ENCODE peak calls at places on chromosomes 5 and 9, in seven cellular contexts. Z is adrenal gland, J is endothelial cell, E is RWPE1, X is GM13976, B is K562, V is uterus. H is an unnamed sample.

GRCh38 chr5:84382363-84383295 is 2.1 kb downstream of the EDIL3 start:
- DNase-seq in V (peak), Z (peak), E (peak), X (peak), B (no peak), J (peak), H (peak)

GRCh38 chr5:56759521-56759920 is 55.8 kb upstream of the MAP3K1 start:
- DNase-seq in E (no peak), Z (peak), X (no peak), J (no peak), B (no peak), V (no peak), H (no peak)

GRCh38 chr5:97876272-97876671 is 693.2 kb upstream of the RIOK2 start:
- DNase-seq in J (no peak), E (no peak), Z (no peak), B (no peak), X (no peak), V (no peak), H (no peak)

GRCh38 chr9:35070823-35071813 is 1.3 kb downstream of the VCP start:
- DNase-seq in X (no peak), Z (peak), J (no peak), E (peak), V (no peak), B (peak), H (no peak)

GRCh38 chr9:79764377-79764776 is 192.6 kb downstream of the TLE4 start:
- DNase-seq in B (no peak), V (peak), E (peak), X (no peak), Z (no peak), J (no peak), H (no peak)

GRCh38 chr5:34898258-34898895 is 16.9 kb downstream of the RAD1 start:
- DNase-seq in E (peak), X (peak), V (peak), B (peak), J (peak), Z (peak), H (peak)

GRCh38 chr5:79122963-79123362 is 11.4 kb downstream of the BHMT start:
- DNase-seq in J (no peak), E (no peak), X (no peak), Z (no peak), B (no peak), V (no peak), H (no peak)

GRCh38 chr9:94826044-94826443 is 99.5 kb downstream of the AOPEP start:
- DNase-seq in E (no peak), J (no peak), Z (no peak), B (no peak), V (no peak), X (no peak), H (no peak)

GRCh38 chr5:38450627-38451371 is 105.6 kb downstream of the LIFR start:
- DNase-seq in Z (no peak), X (no peak), E (no peak), J (no peak), V (no peak), B (no peak), H (no peak)

GRCh38 chr5:61327761-61328753 is 4.0 kb upstream of the ZSWIM6 start:
- DNase-seq in E (peak), V (no peak), Z (no peak), X (peak), B (peak), J (no peak), H (no peak)

GRCh38 chr5:63032343-63032742 is 453.7 kb downstream of the LRRC70 start:
- DNase-seq in E (no peak), B (peak), V (no peak), Z (no peak), X (no peak), J (no peak), H (no peak)

GRCh38 chr9:77751341-77752091 is 103.4 kb upstream of the GNA14 start:
- DNase-seq in B (peak), X (peak), J (peak), E (peak), V (no peak), Z (no peak), H (peak)

GRCh38 chr9:131406567-131407436 is 12.9 kb downstream of the PRRC2B start:
- DNase-seq in Z (no peak), B (no peak), E (no peak), V (no peak), J (no peak), X (no peak), H (no peak)

GRCh38 chr9:130189840-130190239 is 17.6 kb downstream of the NCS1 start:
- DNase-seq in E (no peak), V (no peak), B (no peak), X (no peak), J (no peak), Z (no peak), H (no peak)

GRCh38 chr9:132506907-132507669 is 75.3 kb upstream of the BARHL1 start:
- DNase-seq in B (no peak), Z (no peak), E (no peak), X (no peak), V (no peak), J (no peak), H (no peak)

GRCh38 chr9:14111670-14112069 is 202.3 kb downstream of the NFIB start:
- DNase-seq in B (no peak), Z (no peak), X (no peak), J (no peak), V (no peak), E (no peak), H (no peak)

GRCh38 chr5:148999741-149000140 is 63.1 kb downstream of the SH3TC2 start:
- DNase-seq in X (no peak), E (no peak), B (no peak), J (no peak), Z (no peak), V (no peak), H (no peak)

DNA sequence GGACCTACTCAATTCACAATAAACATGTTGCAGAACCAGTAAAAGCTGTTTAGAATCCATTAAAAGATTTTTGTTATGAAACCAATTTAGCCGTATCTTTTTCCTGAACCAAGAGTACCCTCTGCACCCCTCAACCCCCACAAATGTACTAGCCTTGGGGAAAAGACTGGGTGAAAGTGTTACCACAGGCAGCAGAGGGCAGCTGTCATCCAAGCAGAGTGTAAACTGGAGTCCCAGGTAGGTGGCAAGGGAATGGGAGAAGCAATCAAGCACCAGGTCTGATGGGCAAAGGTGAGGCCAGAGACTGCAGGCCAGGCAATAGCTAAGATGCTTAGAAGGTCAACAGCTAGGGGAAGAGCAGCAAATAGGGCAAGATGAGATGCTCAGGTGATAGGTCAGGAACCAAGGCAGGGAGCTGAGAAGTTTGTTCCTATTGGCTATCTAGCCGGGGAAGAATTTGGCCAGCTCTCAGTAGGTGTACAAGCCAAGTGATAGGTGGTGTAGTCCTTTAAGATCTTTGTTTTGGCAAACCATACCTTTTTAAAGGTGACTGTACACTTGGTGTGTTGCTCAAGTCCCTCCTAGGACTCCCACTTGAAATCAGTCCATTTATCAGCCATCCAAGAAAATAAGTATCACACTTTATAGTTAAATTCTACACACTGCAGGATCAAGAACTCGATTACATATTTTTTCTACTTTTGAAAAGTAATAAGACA is 77.8 kb upstream of the CCDC112 start:
- DNase-seq in B (no peak), E (no peak), V (no peak), Z (no peak), J (no peak), X (no peak), H (no peak)
- TF ChIP-seq CTCF in B (no peak), E (no peak), V (no peak), Z (no peak), J (no peak), X (no peak), H (no peak)

GRCh38 chr5:133702773-133703770 is 90.7 kb upstream of the FSTL4 start:
- DNase-seq in J (no peak), V (no peak), B (no peak), Z (no peak), E (no peak), X (no peak), H (no peak)
- TF ChIP-seq CTCF in J (no peak), V (no peak), B (no peak), Z (no peak), E (no peak), X (no peak), H (no peak)

GRCh38 chr5:23994581-23995370 is 487.4 kb downstream of the PRDM9 start:
- DNase-seq in E (peak), Z (no peak), J (no peak), V (no peak), B (no peak), X (no peak), H (no peak)
- TF ChIP-seq CTCF in E (peak), Z (no peak), J (peak), V (no peak), B (no peak), X (no peak), H (peak)

GRCh38 chr5:93579561-93580386 is 1.2 kb downstream of the NR2F1-AS1 start:
- DNase-seq in J (no peak), B (no peak), E (peak), Z (peak), X (no peak), V (peak), H (peak)

GRCh38 chr5:93578179-93578812 is 2.7 kb downstream of the NR2F1-AS1 start:
- DNase-seq in J (no peak), B (no peak), V (peak), Z (no peak), X (no peak), E (no peak), H (no peak)

GRCh38 chr5:93577807-93578178 is 3.2 kb downstream of the NR2F1-AS1 start:
- DNase-seq in X (no peak), Z (no peak), J (no peak), E (no peak), B (no peak), V (no peak), H (no peak)

GRCh38 chr5:93580387-93581100 is 475 bp downstream of the NR2F1-AS1 start:
- DNase-seq in J (no peak), X (no peak), E (peak), B (no peak), Z (no peak), V (no peak), H (no peak)

DNA sequence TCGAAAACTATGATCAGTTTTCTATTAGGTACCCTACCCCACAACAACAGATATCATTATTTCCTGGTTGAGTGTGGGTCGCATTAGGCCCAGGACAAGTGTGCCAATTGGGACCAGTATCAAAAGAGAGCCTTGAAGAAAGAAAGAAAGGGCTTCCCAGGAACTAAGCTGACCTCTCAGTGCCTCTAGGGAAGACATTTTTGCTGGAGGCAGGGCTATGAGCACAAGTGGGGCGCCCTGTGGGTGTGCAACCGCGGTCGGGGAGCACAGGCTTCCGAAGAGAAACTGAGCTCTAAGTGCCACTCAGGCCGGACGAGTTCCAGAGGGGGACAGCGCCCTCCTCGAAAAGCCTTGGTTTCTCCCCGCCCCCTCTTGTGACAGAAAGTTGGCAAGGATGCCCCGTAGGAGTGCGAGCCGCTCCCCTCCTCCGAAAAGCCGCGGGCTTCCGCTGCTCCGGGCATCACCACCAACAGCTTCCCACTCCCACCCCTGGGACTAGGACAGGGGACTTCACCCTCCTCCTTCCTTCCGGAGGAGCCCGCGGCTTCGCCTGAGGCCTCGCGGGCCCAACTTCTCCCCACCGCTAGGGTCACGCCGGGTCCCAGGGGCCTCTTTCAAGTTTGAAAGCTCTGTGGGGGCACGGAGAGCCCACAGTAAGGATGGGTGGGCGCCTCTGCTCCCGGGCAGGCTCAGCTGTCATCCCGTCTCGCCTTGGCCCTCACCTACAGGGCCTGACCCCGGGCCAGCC is 2.0 kb downstream of the NR2F1-AS1 start:
- DNase-seq in J (no peak), V (peak), Z (peak), B (no peak), E (no peak), X (no peak), H (no peak)
- TF ChIP-seq CTCF in J (no peak), V (no peak), Z (no peak), B (no peak), E (no peak), X (no peak), H (no peak)

DNA sequence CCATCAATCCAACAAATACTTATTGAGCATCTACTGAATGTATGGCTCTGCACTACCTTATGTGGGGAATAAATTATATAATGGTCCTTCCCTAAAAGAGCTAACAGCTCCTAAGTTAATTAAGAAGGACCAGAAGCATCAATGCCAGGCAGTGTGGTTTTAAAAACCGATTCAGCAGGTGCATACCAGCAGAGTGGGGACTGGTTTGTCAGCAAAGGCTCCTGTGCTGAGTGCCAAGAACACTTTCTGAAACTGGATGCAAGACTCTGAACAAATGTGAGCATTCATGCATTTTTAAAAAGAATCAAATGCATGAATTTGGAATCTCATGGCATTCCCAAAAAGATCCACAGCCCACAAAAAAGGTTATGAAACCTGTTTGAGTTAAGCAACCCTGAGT is 142.2 kb downstream of the AUH start:
- DNase-seq in Z (no peak), E (no peak), X (no peak), J (no peak), B (no peak), V (no peak), H (no peak)
- TF ChIP-seq CTCF in Z (no peak), E (no peak), X (no peak), J (no peak), B (no peak), V (no peak), H (no peak)

H was measured in nephron progenitor cell.